ENCODE peak calls at places on chromosomes 12 and 14, in four cellular contexts. U is HFF-Myc; K is lung; C is activated CD8-positive, alpha-beta T cell treated with anti-CD3 and anti-CD28 coated beads for 36 hours. T is an unnamed sample.

GRCh38 chr14:94615823-94616570 is 3.8 kb downstream of the SERPINA3 start:
- DNase-seq in U (no peak), K (no peak), C (no peak), T (no peak)

GRCh38 chr14:64997108-64997794 is 10.6 kb downstream of the FNTB start:
- DNase-seq in U (no peak), K (no peak), C (no peak), T (no peak)

GRCh38 chr12:76637807-76638206 is 78.2 kb upstream of the OSBPL8 start:
- DNase-seq in U (no peak), K (no peak), C (no peak), T (no peak)

GRCh38 chr12:123150273-123150803 is 552 bp downstream of the PITPNM2 start:
- DNase-seq in U (no peak), K (no peak), C (peak; percentile 58), T (no peak)

GRCh38 chr12:116642683-116643082 is 83.5 kb downstream of the MAP1LC3B2 start:
- DNase-seq in U (no peak), K (no peak), C (no peak), T (no peak)

GRCh38 chr14:55432628-55433027 is 7.8 kb downstream of the TBPL2 start:
- DNase-seq in U (no peak), K (no peak), C (no peak), T (no peak)

GRCh38 chr14:106875503-106875902 is 1349.1 kb downstream of the TMEM121 start:
- DNase-seq in U (no peak), K (no peak), C (peak; percentile 74), T (no peak)

GRCh38 chr12:117968826-117969659 is at the start of gene KSR2:
- DNase-seq in U (no peak), K (peak; percentile 80), C (peak; percentile 75), T (peak; percentile 76)

GRCh38 chr14:24250354-24250753 is 7.9 kb upstream of the TINF2 start:
- DNase-seq in U (no peak), K (no peak), C (no peak), T (no peak)

GRCh38 chr14:26389646-26390508 is 208.0 kb downstream of the NOVA1 start:
- DNase-seq in U (no peak), K (no peak), C (no peak), T (no peak)

GRCh38 chr12:18750087-18750486 is 12.2 kb downstream of the CAPZA3 start:
- DNase-seq in U (no peak), K (no peak), C (no peak), T (no peak)

GRCh38 chr12:98725481-98726247 is 80.6 kb downstream of the APAF1 start:
- DNase-seq in U (peak; percentile 33), K (no peak), C (peak; percentile 81), T (no peak)

GRCh38 chr12:80442426-80443222 is 1.4 kb upstream of the PTPRQ start:
- DNase-seq in U (no peak), K (no peak), C (no peak), T (no peak)

GRCh38 chr12:39127401-39127800 is 222.0 kb upstream of the CPNE8 start:
- DNase-seq in U (no peak), K (no peak), C (no peak), T (no peak)

GRCh38 chr12:97685360-97685759 is 222.8 kb downstream of the RMST start:
- DNase-seq in U (no peak), K (no peak), C (no peak), T (no peak)

GRCh38 chr12:125245601-125246345 is 180.5 kb downstream of the AACS start:
- DNase-seq in U (no peak), K (no peak), C (no peak), T (no peak)

GRCh38 chr14:54123836-54124235 is 167.2 kb upstream of the BMP4 start:
- DNase-seq in U (no peak), K (no peak), C (no peak), T (no peak)

GRCh38 chr12:59431266-59431665 is 164.6 kb upstream of the SLC16A7 start:
- DNase-seq in U (no peak), K (no peak), C (no peak), T (no peak)

GRCh38 chr12:90015228-90015627 is 306.6 kb upstream of the ATP2B1 start:
- DNase-seq in U (no peak), K (no peak), C (no peak), T (no peak)

GRCh38 chr14:94129111-94129757 is at the start of gene IFI27L2:
- DNase-seq in U (no peak), K (peak; percentile 55), C (peak; percentile 84), T (peak; percentile 64)

GRCh38 chr14:44453433-44454171 is 53.5 kb downstream of the FSCB start:
- DNase-seq in U (no peak), K (no peak), C (no peak), T (no peak)

GRCh38 chr14:93219103-93219726 is 12.2 kb downstream of the UBR7 start:
- DNase-seq in U (no peak), K (no peak), C (peak; percentile 67), T (no peak)

GRCh38 chr12:1680804-1681492 is 9.9 kb upstream of the ADIPOR2 start:
- DNase-seq in U (no peak), K (no peak), C (no peak), T (no peak)